ENCODE peak calls at places on chromosomes 11 and 22, in nine cellular contexts. S is cardiac muscle cell, F is adrenal gland, L is fibroblast of lung, I is aorta, U is dorsolateral prefrontal cortex, G is MM.1S, X is fibroblast of villous mesenchyme, Q is skeletal muscle cell. W is an unnamed sample.

GRCh38 chr11:76801736-76802135 is 18.6 kb downstream of the TSKU start:
- DNase-seq in F (no peak), L (peak; percentile 42), G (no peak), Q (no peak), X (no peak), S (no peak), U (no peak), I (no peak), W (peak; percentile 11)

GRCh38 chr11:97461934-97462333 is 1072.1 kb downstream of the JRKL start:
- DNase-seq in L (no peak), G (no peak), S (no peak), F (no peak), X (no peak), U (no peak), I (no peak), Q (no peak), W (no peak)

GRCh38 chr11:13487661-13488030 is 8.2 kb downstream of the PTH start:
- DNase-seq in G (no peak), X (no peak), Q (no peak), S (no peak), L (no peak), F (peak; percentile 3), U (no peak), I (no peak), W (peak; percentile 37)

GRCh38 chr11:77658213-77659013 is 20.8 kb upstream of the CLNS1A start:
- DNase-seq in F (no peak), X (peak; percentile 68), I (no peak), G (no peak), U (no peak), Q (no peak), S (no peak), L (peak; percentile 21), W (no peak)

GRCh38 chr11:120482149-120482548 is 29.4 kb upstream of the GRIK4 start:
- DNase-seq in G (no peak), Q (no peak), U (no peak), F (peak; percentile 82), X (peak; percentile 22), I (no peak), L (no peak), S (no peak), W (no peak)

GRCh38 chr11:76752321-76753175 is 30.6 kb upstream of the TSKU start:
- DNase-seq in I (peak; percentile 91), S (no peak), X (peak; percentile 96), F (peak; percentile 97), L (peak; percentile 93), G (no peak), U (no peak), Q (peak; percentile 66), W (peak; percentile 90)

GRCh38 chr22:24230911-24231656 is 13.8 kb downstream of the GGT5 start:
- DNase-seq in G (peak; percentile 40), L (no peak), U (no peak), X (no peak), Q (no peak), F (peak; percentile 41), S (peak; percentile 36), I (no peak), W (peak; percentile 60)

GRCh38 chr11:44003736-44004451 is 43.9 kb upstream of the ACCSL start:
- DNase-seq in Q (no peak), X (no peak), S (no peak), I (peak; percentile 38), L (no peak), F (no peak), U (no peak), G (no peak), W (no peak)

GRCh38 chr11:134366279-134366678 is 34.5 kb downstream of the GLB1L2 start:
- DNase-seq in I (no peak), G (no peak), Q (no peak), U (no peak), L (no peak), F (no peak), X (no peak), S (no peak), W (no peak)

GRCh38 chr22:43134553-43134952 is 8.6 kb downstream of the MCAT start:
- DNase-seq in F (no peak), L (no peak), S (no peak), I (no peak), U (no peak), Q (no peak), G (no peak), X (no peak), W (no peak)

GRCh38 chr11:36376888-36377758 is 81.0 kb downstream of the PRR5L start:
- DNase-seq in Q (no peak), G (peak; percentile 84), S (peak; percentile 43), I (peak; percentile 84), U (no peak), L (no peak), X (peak; percentile 71), F (peak; percentile 52), W (peak; percentile 81)

GRCh38 chr11:69841859-69842698 is 22.9 kb upstream of the FGF3 start:
- DNase-seq in F (no peak), X (peak; percentile 3), I (no peak), S (no peak), G (peak; percentile 42), Q (no peak), U (no peak), L (no peak), W (peak; percentile 30)

GRCh38 chr22:46043816-46044717 is 67.1 kb upstream of the WNT7B start:
- DNase-seq in X (peak; percentile 45), Q (no peak), L (no peak), U (peak; percentile 49), I (peak; percentile 63), F (no peak), G (no peak), S (no peak), W (peak; percentile 69)

GRCh38 chr22:46046299-46046685 is 69.3 kb upstream of the WNT7B start:
- DNase-seq in X (no peak), G (no peak), S (no peak), L (no peak), F (no peak), I (peak; percentile 48), U (peak; percentile 45), Q (no peak), W (no peak)

GRCh38 chr22:46044718-46045458 is 67.9 kb upstream of the WNT7B start:
- DNase-seq in F (no peak), L (no peak), I (peak; percentile 66), Q (no peak), X (peak; percentile 33), U (no peak), S (peak; percentile 46), G (no peak), W (no peak)

GRCh38 chr22:46047226-46047625 is 70.3 kb upstream of the WNT7B start:
- DNase-seq in Q (no peak), X (no peak), I (no peak), G (no peak), U (peak; percentile 11), F (no peak), S (no peak), L (no peak), W (no peak)

GRCh38 chr22:46045459-46046298 is 68.7 kb upstream of the WNT7B start:
- DNase-seq in Q (no peak), L (no peak), S (no peak), X (no peak), I (peak; percentile 57), G (no peak), U (peak; percentile 64), F (no peak), W (no peak)
- H3K4me3 ChIP-seq in Q (peak overlapping the region; percentile 47), L (peak overlapping the region; percentile 60), S (no peak overlapping the region), X (peak overlapping the region; percentile 52), I (peak overlapping the region; percentile 37), G (no peak overlapping the region), U (peak overlapping the region; percentile 64), F (no peak overlapping the region), W (peak overlapping the region; percentile 49)

GRCh38 chr11:33257897-33258630 is 883 bp downstream of the HIPK3 start:
- DNase-seq in Q (peak; percentile 79), I (peak; percentile 92), U (peak; percentile 61), X (peak; percentile 93), F (peak; percentile 86), G (peak; percentile 73), L (peak; percentile 94), S (peak; percentile 85), W (peak; percentile 81)

GRCh38 chr11:33256808-33257159 is 397 bp upstream of the HIPK3 start:
- DNase-seq in U (no peak), S (no peak), G (no peak), F (no peak), X (no peak), L (no peak), Q (no peak), I (no peak), W (no peak)

GRCh38 chr11:33258631-33259184 is 1.5 kb downstream of the HIPK3 start:
- DNase-seq in L (peak; percentile 70), G (peak; percentile 51), X (no peak), S (no peak), I (no peak), U (no peak), F (peak; percentile 74), Q (no peak), W (peak; percentile 46)

GRCh38 chr11:33256031-33256807 is 962 bp upstream of the HIPK3 start:
- DNase-seq in I (no peak), X (peak; percentile 27), L (no peak), G (no peak), U (no peak), S (no peak), F (no peak), Q (no peak), W (no peak)

DNA sequence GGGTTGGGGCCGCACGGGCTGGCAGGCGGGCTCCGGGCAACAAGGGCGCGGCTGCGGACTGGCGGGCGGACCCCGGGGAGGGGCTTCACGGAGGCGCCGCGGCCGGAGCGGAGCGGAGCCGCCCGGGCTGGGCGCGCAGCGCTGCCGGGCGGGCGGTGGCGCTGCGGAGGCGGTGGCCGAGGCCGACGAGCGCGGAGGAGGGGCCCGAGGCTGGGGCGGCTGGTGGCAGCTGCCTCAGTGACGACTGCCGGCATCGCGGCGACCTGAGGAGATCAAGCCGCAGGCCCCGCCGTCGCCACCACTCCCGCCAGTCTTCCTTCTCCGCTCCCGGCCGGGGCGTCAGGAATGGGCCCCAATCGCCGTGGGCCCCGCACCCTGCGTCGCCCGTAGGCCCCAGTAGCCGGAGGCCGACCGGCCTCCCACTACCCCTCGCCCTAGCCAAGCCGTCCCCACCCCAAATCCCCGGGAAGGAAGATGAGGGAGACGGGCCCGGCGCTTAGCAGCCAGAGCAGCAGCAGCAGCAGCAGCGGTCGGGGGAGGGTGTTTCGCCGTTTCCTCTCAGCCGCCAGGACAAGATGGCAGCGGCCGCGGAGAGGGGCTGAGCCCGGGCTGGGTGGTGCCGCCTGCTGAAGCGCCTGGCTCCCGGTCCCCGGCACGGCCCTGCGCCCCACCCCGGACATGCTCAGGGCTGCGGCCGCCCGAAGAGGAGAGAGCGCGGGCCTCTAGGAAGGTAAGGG is at the start of gene HIPK3:
- DNase-seq in S (peak; percentile 93), X (peak; percentile 76), F (peak; percentile 82), U (peak; percentile 63), L (peak; percentile 75), Q (peak; percentile 40), I (peak; percentile 92), G (peak; percentile 86), W (peak; percentile 83)
- H3K4me3 ChIP-seq in S (peak within 1 kb of the TSS; percentile 100), X (peak within 1 kb of the TSS; percentile 96), F (peak within 1 kb of the TSS; percentile 83), U (peak within 1 kb of the TSS; percentile 67), L (peak within 1 kb of the TSS; percentile 95), Q (peak within 1 kb of the TSS; percentile 84), I (peak within 1 kb of the TSS; percentile 95), G (peak within 1 kb of the TSS; percentile 93), W (peak within 1 kb of the TSS; percentile 86)

GRCh38 chr22:46742576-46743221 is 4.6 kb upstream of the CERK start:
- DNase-seq in G (no peak), F (no peak), U (no peak), X (no peak), L (no peak), S (no peak), Q (no peak), I (no peak), W (peak; percentile 82)
- H3K4me3 ChIP-seq in G (no peak overlapping the region), F (no peak overlapping the region), U (no peak overlapping the region), X (no peak overlapping the region), L (no peak overlapping the region), S (no peak overlapping the region), Q (no peak overlapping the region), I (no peak overlapping the region), W (no peak overlapping the region)

GRCh38 chr11:68373810-68374501 is 61.6 kb downstream of the LRP5 start:
- DNase-seq in Q (peak; percentile 31), X (peak; percentile 80), U (no peak), I (no peak), L (peak; percentile 64), S (peak; percentile 15), G (no peak), F (peak; percentile 71), W (peak; percentile 65)
- H3K4me3 ChIP-seq in Q (no peak overlapping the region), X (no peak overlapping the region), U (peak overlapping the region; percentile 23), I (no peak overlapping the region), L (no peak overlapping the region), S (no peak overlapping the region), G (no peak overlapping the region), F (no peak overlapping the region), W (no peak overlapping the region)